ENCODE peak calls at places on chromosomes 7 and 10, in five cellular contexts. A, L, H, E and S are unnamed samples.

GRCh38 chr7:40799493-40800406 is 664.9 kb downstream of the SUGCT start:
- DNase-seq in A (no peak), L (no peak), H (no peak), E (no peak), S (no peak)

GRCh38 chr10:35564276-35564982 is 40.7 kb upstream of the GJD4 start:
- DNase-seq in A (peak), L (no peak), H (no peak), E (no peak), S (peak)

GRCh38 chr7:113986216-113986615 is 67.4 kb upstream of the PPP1R3A start:
- DNase-seq in A (no peak), L (no peak), H (no peak), E (no peak), S (no peak)

GRCh38 chr7:66050990-66051424 is 24.6 kb upstream of the ASL start:
- DNase-seq in A (no peak), L (no peak), H (peak), E (no peak), S (peak)

GRCh38 chr10:71396084-71396713 is 521 bp upstream of the CDH23 start:
- DNase-seq in A (no peak), L (no peak), H (no peak), E (peak), S (no peak)

GRCh38 chr7:151077705-151078232 is 2.8 kb downstream of the FASTK start:
- DNase-seq in A (no peak), L (no peak), H (no peak), E (no peak), S (peak)

GRCh38 chr10:52864459-52865106 is 92.0 kb upstream of the MBL2 start:
- DNase-seq in A (no peak), L (no peak), H (peak), E (no peak), S (peak)

GRCh38 chr10:106515206-106515790 is 649.2 kb downstream of the SORCS1 start:
- DNase-seq in A (no peak), L (no peak), H (no peak), E (no peak), S (no peak)

GRCh38 chr7:129468087-129468486 is 33.9 kb downstream of the STRIP2 start:
- DNase-seq in A (peak), L (no peak), H (no peak), E (no peak), S (peak)

GRCh38 chr10:119700321-119700954 is 25.4 kb upstream of the INPP5F start:
- DNase-seq in A (no peak), L (no peak), H (no peak), E (no peak), S (no peak)

GRCh38 chr10:131131726-131132561 is 179.6 kb downstream of the TCERG1L start:
- DNase-seq in A (no peak), L (no peak), H (no peak), E (no peak), S (no peak)

GRCh38 chr7:139654270-139655181 is 123.3 kb downstream of the HIPK2 start:
- DNase-seq in A (no peak), L (no peak), H (no peak), E (no peak), S (no peak)

GRCh38 chr10:73771722-73772279 is 10.0 kb upstream of the CHCHD1 start:
- DNase-seq in A (no peak), L (peak), H (peak), E (peak), S (no peak)

GRCh38 chr10:7260912-7261700 is 149.7 kb downstream of the SFMBT2 start:
- DNase-seq in A (no peak), L (no peak), H (peak), E (no peak), S (no peak)

GRCh38 chr10:55897436-55897835 is 463.6 kb downstream of the ZWINT start:
- DNase-seq in A (no peak), L (no peak), H (no peak), E (no peak), S (no peak)

GRCh38 chr7:139687980-139688632 is 89.7 kb downstream of the HIPK2 start:
- DNase-seq in A (peak), L (no peak), H (no peak), E (no peak), S (no peak)

GRCh38 chr10:22321156-22321711 is 335 bp downstream of the BMI1 start:
- DNase-seq in A (peak), L (peak), H (peak), E (peak), S (peak)

GRCh38 chr7:29875741-29876140 is 69.4 kb downstream of the WIPF3 start:
- DNase-seq in A (no peak), L (no peak), H (no peak), E (no peak), S (no peak)

GRCh38 chr7:46741924-46742607 is 821.0 kb upstream of the IGFBP3 start:
- DNase-seq in A (no peak), L (no peak), H (no peak), E (no peak), S (no peak)

GRCh38 chr7:53609185-53609584 is 573.8 kb downstream of the POM121L12 start:
- DNase-seq in A (no peak), L (no peak), H (no peak), E (no peak), S (no peak)

GRCh38 chr7:20219446-20220292 is 2.5 kb upstream of the MACC1 start:
- DNase-seq in A (peak), L (no peak), H (peak), E (no peak), S (no peak)

GRCh38 chr10:23173549-23174074 is 18.5 kb upstream of the PTF1A start:
- DNase-seq in A (no peak), L (no peak), H (no peak), E (no peak), S (no peak)

GRCh38 chr10:88881335-88881734 is 1.3 kb downstream of the STAMBPL1 start:
- DNase-seq in A (no peak), L (no peak), H (no peak), E (no peak), S (no peak)

GRCh38 chr7:36047254-36047653 is 105.8 kb upstream of the EEPD1 start:
- DNase-seq in A (no peak), L (no peak), H (no peak), E (no peak), S (no peak)

GRCh38 chr7:47456210-47456955 is 125.5 kb downstream of the TNS3 start:
- DNase-seq in A (no peak), L (no peak), H (no peak), E (no peak), S (no peak)

GRCh38 chr7:128003787-128004186 is 27.4 kb downstream of the LRRC4 start:
- DNase-seq in A (no peak), L (no peak), H (no peak), E (no peak), S (no peak)

GRCh38 chr7:2606539-2606936 is 25.2 kb upstream of the TTYH3 start:
- DNase-seq in A (no peak), L (no peak), H (no peak), E (no peak), S (no peak)

GRCh38 chr7:155371884-155372781 is 74.5 kb downstream of the INSIG1 start:
- DNase-seq in A (no peak), L (no peak), H (no peak), E (peak), S (no peak)

GRCh38 chr7:30594540-30595460 is at the start of gene GARS1:
- DNase-seq in A (peak), L (peak), H (peak), E (peak), S (peak)

GRCh38 chr7:100483728-100484635 is at the start of gene NYAP1:
- DNase-seq in A (peak), L (peak), H (peak), E (no peak), S (no peak)

GRCh38 chr10:133039107-133039822 is 48.5 kb upstream of the ADGRA1 start:
- DNase-seq in A (no peak), L (no peak), H (no peak), E (no peak), S (no peak)

GRCh38 chr10:132912225-132912684 is 30.1 kb downstream of the CFAP46 start:
- DNase-seq in A (no peak), L (no peak), H (no peak), E (no peak), S (no peak)

GRCh38 chr10:70849582-70850016 is 33.9 kb downstream of the SGPL1 start:
- DNase-seq in A (no peak), L (no peak), H (peak), E (no peak), S (peak)

GRCh38 chr7:8190121-8190895 is 71.7 kb downstream of the ICA1 start:
- DNase-seq in A (peak), L (peak), H (peak), E (no peak), S (peak)

GRCh38 chr10:72954596-72955569 is at the start of gene PLA2G12B:
- DNase-seq in A (no peak), L (no peak), H (no peak), E (no peak), S (no peak)

GRCh38 chr10:96448021-96448457 is 65.7 kb downstream of the TLL2 start:
- DNase-seq in A (no peak), L (no peak), H (no peak), E (no peak), S (no peak)

GRCh38 chr7:1691096-1691495 is 21.0 kb downstream of the ELFN1 start:
- DNase-seq in A (no peak), L (no peak), H (no peak), E (peak), S (no peak)

GRCh38 chr10:28331821-28332220 is 29.0 kb upstream of the MPP7 start:
- DNase-seq in A (no peak), L (no peak), H (peak), E (no peak), S (peak)

GRCh38 chr7:141617280-141617679 is 66.1 kb downstream of the AGK start:
- DNase-seq in A (no peak), L (no peak), H (no peak), E (no peak), S (peak)

GRCh38 chr7:93374345-93374940 is 142.3 kb downstream of the VPS50 start:
- DNase-seq in A (no peak), L (no peak), H (peak), E (no peak), S (peak)